ENCODE peak calls at places on chromosomes 7 and 10, in ten cellular contexts. One of them, this sample, is unnamed.

GRCh38 chr7:124201768-124202349 is 169.0 kb upstream of the TMEM229A start:
- DNase-seq in stomach: no peak
- DNase-seq in spleen: no peak
- DNase-seq in endothelial cell of umbilical vein: no peak
- DNase-seq in prostate gland: no peak
- DNase-seq in esophagus muscularis mucosa: no peak
- DNase-seq in upper lobe of left lung: no peak
- DNase-seq in SK-N-SH: no peak
- DNase-seq in suprapubic skin: no peak
- DNase-seq in HCT116: no peak
- DNase-seq in this sample: no peak

GRCh38 chr7:81234896-81235295 is 316.0 kb upstream of the SEMA3C start:
- DNase-seq in spleen: no peak
- DNase-seq in suprapubic skin: no peak
- DNase-seq in upper lobe of left lung: no peak
- DNase-seq in SK-N-SH: no peak
- DNase-seq in esophagus muscularis mucosa: no peak
- DNase-seq in HCT116: no peak
- DNase-seq in stomach: no peak
- DNase-seq in endothelial cell of umbilical vein: no peak
- DNase-seq in prostate gland: no peak
- DNase-seq in this sample: no peak

GRCh38 chr7:47652591-47652990 is 70.7 kb upstream of the TNS3 start:
- DNase-seq in esophagus muscularis mucosa: no peak
- DNase-seq in HCT116: no peak
- DNase-seq in stomach: no peak
- DNase-seq in spleen: peak
- DNase-seq in SK-N-SH: no peak
- DNase-seq in upper lobe of left lung: no peak
- DNase-seq in suprapubic skin: no peak
- DNase-seq in prostate gland: no peak
- DNase-seq in endothelial cell of umbilical vein: no peak
- DNase-seq in this sample: no peak

GRCh38 chr10:42888504-42889095 is 106.0 kb downstream of the BMS1 start:
- DNase-seq in prostate gland: no peak
- DNase-seq in endothelial cell of umbilical vein: no peak
- DNase-seq in spleen: no peak
- DNase-seq in suprapubic skin: no peak
- DNase-seq in stomach: no peak
- DNase-seq in upper lobe of left lung: no peak
- DNase-seq in SK-N-SH: no peak
- DNase-seq in HCT116: no peak
- DNase-seq in esophagus muscularis mucosa: peak
- DNase-seq in this sample: no peak

GRCh38 chr7:22559829-22560489 is 60.0 kb upstream of the STEAP1B start:
- DNase-seq in SK-N-SH: peak
- DNase-seq in esophagus muscularis mucosa: peak
- DNase-seq in suprapubic skin: no peak
- DNase-seq in spleen: no peak
- DNase-seq in upper lobe of left lung: no peak
- DNase-seq in HCT116: peak
- DNase-seq in prostate gland: peak
- DNase-seq in endothelial cell of umbilical vein: peak
- DNase-seq in stomach: peak
- DNase-seq in this sample: peak

GRCh38 chr10:28113202-28113601 is 114.3 kb upstream of the ODAD2 start:
- DNase-seq in stomach: no peak
- DNase-seq in suprapubic skin: no peak
- DNase-seq in spleen: no peak
- DNase-seq in prostate gland: no peak
- DNase-seq in SK-N-SH: no peak
- DNase-seq in upper lobe of left lung: no peak
- DNase-seq in endothelial cell of umbilical vein: no peak
- DNase-seq in HCT116: no peak
- DNase-seq in esophagus muscularis mucosa: no peak
- DNase-seq in this sample: no peak

GRCh38 chr7:123538189-123538714 is 3.9 kb upstream of the IQUB start:
- DNase-seq in suprapubic skin: no peak
- DNase-seq in stomach: no peak
- DNase-seq in esophagus muscularis mucosa: no peak
- DNase-seq in SK-N-SH: no peak
- DNase-seq in endothelial cell of umbilical vein: peak
- DNase-seq in HCT116: peak
- DNase-seq in upper lobe of left lung: no peak
- DNase-seq in prostate gland: no peak
- DNase-seq in spleen: no peak
- DNase-seq in this sample: peak

GRCh38 chr7:42285383-42285824 is 48.4 kb upstream of the GLI3 start:
- DNase-seq in suprapubic skin: no peak
- DNase-seq in esophagus muscularis mucosa: no peak
- DNase-seq in endothelial cell of umbilical vein: no peak
- DNase-seq in SK-N-SH: no peak
- DNase-seq in upper lobe of left lung: no peak
- DNase-seq in HCT116: no peak
- DNase-seq in stomach: no peak
- DNase-seq in spleen: no peak
- DNase-seq in prostate gland: no peak
- DNase-seq in this sample: no peak

GRCh38 chr7:123820864-123821263 is 24.1 kb upstream of the HYAL4 start:
- DNase-seq in HCT116: no peak
- DNase-seq in spleen: no peak
- DNase-seq in endothelial cell of umbilical vein: no peak
- DNase-seq in esophagus muscularis mucosa: no peak
- DNase-seq in prostate gland: no peak
- DNase-seq in suprapubic skin: no peak
- DNase-seq in SK-N-SH: no peak
- DNase-seq in upper lobe of left lung: no peak
- DNase-seq in stomach: no peak
- DNase-seq in this sample: no peak

GRCh38 chr10:7475046-7475860 is 64.4 kb upstream of the SFMBT2 start:
- DNase-seq in endothelial cell of umbilical vein: no peak
- DNase-seq in SK-N-SH: peak
- DNase-seq in esophagus muscularis mucosa: no peak
- DNase-seq in prostate gland: no peak
- DNase-seq in spleen: no peak
- DNase-seq in upper lobe of left lung: peak
- DNase-seq in suprapubic skin: no peak
- DNase-seq in stomach: no peak
- DNase-seq in HCT116: no peak
- DNase-seq in this sample: no peak

GRCh38 chr7:111668711-111669110 is 106.4 kb upstream of the IMMP2L start:
- DNase-seq in prostate gland: no peak
- DNase-seq in suprapubic skin: no peak
- DNase-seq in spleen: no peak
- DNase-seq in esophagus muscularis mucosa: no peak
- DNase-seq in upper lobe of left lung: no peak
- DNase-seq in HCT116: no peak
- DNase-seq in SK-N-SH: no peak
- DNase-seq in endothelial cell of umbilical vein: no peak
- DNase-seq in stomach: no peak
- DNase-seq in this sample: no peak

GRCh38 chr10:43960981-43961380 is 312.3 kb upstream of the ZNF32 start:
- DNase-seq in endothelial cell of umbilical vein: no peak
- DNase-seq in spleen: peak
- DNase-seq in suprapubic skin: no peak
- DNase-seq in esophagus muscularis mucosa: no peak
- DNase-seq in SK-N-SH: no peak
- DNase-seq in HCT116: no peak
- DNase-seq in stomach: no peak
- DNase-seq in prostate gland: no peak
- DNase-seq in upper lobe of left lung: no peak
- DNase-seq in this sample: no peak

DNA sequence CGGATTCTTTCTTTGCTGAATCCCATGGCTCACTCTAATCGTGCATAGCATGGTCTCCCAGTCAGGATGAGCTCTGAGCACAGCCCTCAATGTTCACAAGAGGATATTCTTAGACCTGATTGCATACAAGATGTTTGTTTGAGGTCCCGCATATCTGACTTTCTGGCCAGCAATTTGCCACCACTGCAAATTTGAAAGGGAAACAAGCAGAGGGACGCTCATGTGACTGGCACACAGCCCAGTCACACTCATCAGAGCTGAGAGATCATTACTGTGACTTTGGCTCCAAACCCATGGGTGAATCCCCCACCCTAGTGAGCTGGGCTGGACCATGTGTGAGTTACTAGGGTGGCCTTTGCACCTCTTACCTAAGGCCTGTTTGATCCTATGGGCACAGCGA is 9.9 kb downstream of the TAS2R41 start:
- DNase-seq in suprapubic skin: peak
- DNase-seq in stomach: no peak
- DNase-seq in upper lobe of left lung: no peak
- DNase-seq in SK-N-SH: no peak
- DNase-seq in HCT116: no peak
- DNase-seq in esophagus muscularis mucosa: no peak
- DNase-seq in endothelial cell of umbilical vein: peak
- DNase-seq in spleen: no peak
- DNase-seq in prostate gland: peak
- DNase-seq in this sample: no peak
- H3K27ac ChIP-seq in suprapubic skin: peak
- H3K27ac ChIP-seq in stomach: no peak
- H3K27ac ChIP-seq in upper lobe of left lung: peak
- H3K27ac ChIP-seq in SK-N-SH: peak
- H3K27ac ChIP-seq in HCT116: no peak
- H3K27ac ChIP-seq in esophagus muscularis mucosa: no peak
- H3K27ac ChIP-seq in endothelial cell of umbilical vein: no peak
- H3K27ac ChIP-seq in spleen: peak
- H3K27ac ChIP-seq in prostate gland: no peak
- H3K27ac ChIP-seq in this sample: no peak

GRCh38 chr7:151251328-151251925 is 2.9 kb upstream of the SMARCD3 start:
- DNase-seq in suprapubic skin: peak
- DNase-seq in HCT116: no peak
- DNase-seq in esophagus muscularis mucosa: no peak
- DNase-seq in spleen: no peak
- DNase-seq in prostate gland: no peak
- DNase-seq in stomach: peak
- DNase-seq in upper lobe of left lung: peak
- DNase-seq in endothelial cell of umbilical vein: peak
- DNase-seq in SK-N-SH: peak
- DNase-seq in this sample: no peak
- TF ChIP-seq POLR2AphosphoS5 in suprapubic skin: no peak
- TF ChIP-seq POLR2AphosphoS5 in HCT116: no peak
- TF ChIP-seq POLR2AphosphoS5 in esophagus muscularis mucosa: no peak
- TF ChIP-seq POLR2AphosphoS5 in spleen: no peak
- TF ChIP-seq POLR2AphosphoS5 in prostate gland: no peak
- TF ChIP-seq POLR2AphosphoS5 in stomach: no peak
- TF ChIP-seq POLR2AphosphoS5 in upper lobe of left lung: no peak
- TF ChIP-seq POLR2AphosphoS5 in endothelial cell of umbilical vein: no peak
- TF ChIP-seq POLR2AphosphoS5 in SK-N-SH: no peak
- TF ChIP-seq POLR2AphosphoS5 in this sample: no peak

GRCh38 chr7:153027210-153027609 is 267.7 kb downstream of the ACTR3B start:
- DNase-seq in upper lobe of left lung: peak
- DNase-seq in HCT116: no peak
- DNase-seq in stomach: no peak
- DNase-seq in endothelial cell of umbilical vein: no peak
- DNase-seq in SK-N-SH: no peak
- DNase-seq in prostate gland: no peak
- DNase-seq in esophagus muscularis mucosa: no peak
- DNase-seq in spleen: no peak
- DNase-seq in suprapubic skin: no peak
- DNase-seq in this sample: no peak

GRCh38 chr7:153027904-153028303 is 268.4 kb downstream of the ACTR3B start:
- DNase-seq in esophagus muscularis mucosa: no peak
- DNase-seq in prostate gland: no peak
- DNase-seq in suprapubic skin: no peak
- DNase-seq in spleen: no peak
- DNase-seq in SK-N-SH: no peak
- DNase-seq in HCT116: no peak
- DNase-seq in endothelial cell of umbilical vein: no peak
- DNase-seq in stomach: no peak
- DNase-seq in upper lobe of left lung: no peak
- DNase-seq in this sample: no peak

GRCh38 chr7:153017197-153017596 is 257.6 kb downstream of the ACTR3B start:
- DNase-seq in esophagus muscularis mucosa: no peak
- DNase-seq in prostate gland: no peak
- DNase-seq in upper lobe of left lung: peak
- DNase-seq in HCT116: no peak
- DNase-seq in stomach: no peak
- DNase-seq in SK-N-SH: no peak
- DNase-seq in endothelial cell of umbilical vein: no peak
- DNase-seq in suprapubic skin: no peak
- DNase-seq in spleen: no peak
- DNase-seq in this sample: no peak

GRCh38 chr7:153021542-153021941 is 262.0 kb downstream of the ACTR3B start:
- DNase-seq in suprapubic skin: no peak
- DNase-seq in HCT116: no peak
- DNase-seq in prostate gland: no peak
- DNase-seq in spleen: no peak
- DNase-seq in stomach: no peak
- DNase-seq in esophagus muscularis mucosa: no peak
- DNase-seq in upper lobe of left lung: no peak
- DNase-seq in endothelial cell of umbilical vein: no peak
- DNase-seq in SK-N-SH: no peak
- DNase-seq in this sample: no peak

DNA sequence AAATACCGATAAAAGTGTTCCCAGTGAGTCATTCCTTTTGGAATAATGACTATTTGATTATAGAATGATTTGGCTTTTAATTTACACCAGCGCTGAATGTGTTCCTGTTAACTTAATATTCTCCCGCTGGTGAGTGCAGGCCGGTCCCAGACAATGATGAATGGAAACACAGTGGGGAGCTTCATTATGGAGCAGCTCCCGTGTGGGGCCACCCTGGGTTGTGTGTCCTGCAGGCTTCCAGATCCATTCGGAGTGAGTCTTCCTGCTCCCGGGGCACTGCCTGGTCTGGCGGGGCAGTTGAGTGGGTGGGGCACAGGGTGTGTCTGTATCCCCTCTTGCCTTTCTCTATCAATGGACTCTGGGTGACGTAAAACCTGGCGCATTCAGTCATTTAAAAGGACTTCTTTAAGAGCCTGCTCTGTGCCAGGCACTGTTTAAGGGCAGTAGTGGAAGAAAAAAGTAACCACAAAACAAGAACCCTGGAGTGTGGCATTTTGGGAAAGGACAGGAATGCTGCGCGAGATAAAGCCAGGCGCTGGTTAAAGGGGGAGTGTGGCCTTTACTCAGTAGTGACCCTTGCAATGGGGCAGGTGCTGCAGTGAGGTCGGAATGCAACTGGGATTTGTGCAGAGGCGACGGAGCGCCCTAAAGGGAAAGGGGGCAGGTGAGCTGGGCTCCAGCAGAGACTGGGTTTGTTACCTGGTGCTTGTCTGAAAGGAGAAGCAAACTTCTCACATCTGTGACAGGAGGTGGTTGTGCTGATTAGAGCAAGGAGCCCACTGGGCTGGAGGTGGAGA is 263.4 kb downstream of the ACTR3B start:
- DNase-seq in SK-N-SH: no peak
- DNase-seq in prostate gland: no peak
- DNase-seq in upper lobe of left lung: no peak
- DNase-seq in HCT116: no peak
- DNase-seq in stomach: no peak
- DNase-seq in esophagus muscularis mucosa: no peak
- DNase-seq in suprapubic skin: no peak
- DNase-seq in endothelial cell of umbilical vein: no peak
- DNase-seq in spleen: no peak
- DNase-seq in this sample: no peak
- H3K4me3 ChIP-seq in SK-N-SH: no peak
- H3K4me3 ChIP-seq in prostate gland: no peak
- H3K4me3 ChIP-seq in upper lobe of left lung: no peak
- H3K4me3 ChIP-seq in HCT116: no peak
- H3K4me3 ChIP-seq in stomach: no peak
- H3K4me3 ChIP-seq in esophagus muscularis mucosa: no peak
- H3K4me3 ChIP-seq in suprapubic skin: no peak
- H3K4me3 ChIP-seq in endothelial cell of umbilical vein: no peak
- H3K4me3 ChIP-seq in spleen: no peak
- H3K4me3 ChIP-seq in this sample: no peak

GRCh38 chr10:88979153-88979562 is 11.4 kb upstream of the FAS start:
- DNase-seq in suprapubic skin: no peak
- DNase-seq in spleen: no peak
- DNase-seq in stomach: no peak
- DNase-seq in SK-N-SH: no peak
- DNase-seq in prostate gland: peak
- DNase-seq in HCT116: no peak
- DNase-seq in upper lobe of left lung: peak
- DNase-seq in endothelial cell of umbilical vein: no peak
- DNase-seq in esophagus muscularis mucosa: no peak
- DNase-seq in this sample: no peak
- H3K27ac ChIP-seq in suprapubic skin: peak
- H3K27ac ChIP-seq in spleen: peak
- H3K27ac ChIP-seq in stomach: peak
- H3K27ac ChIP-seq in SK-N-SH: no peak
- H3K27ac ChIP-seq in prostate gland: peak
- H3K27ac ChIP-seq in HCT116: no peak
- H3K27ac ChIP-seq in upper lobe of left lung: peak
- H3K27ac ChIP-seq in endothelial cell of umbilical vein: no peak
- H3K27ac ChIP-seq in esophagus muscularis mucosa: peak
- H3K27ac ChIP-seq in this sample: no peak